ENCODE peak calls at places on chromosomes 3 and 15, in eight cellular contexts. O is tibial nerve; H is stimulated activated CD8-positive, alpha-beta memory T cell treated with anti-CD3 and anti-CD28 coated beads, Interleukin-2, amount 100 ng/mL, for 48 hours; Y is kidney tubule cell; Z is AG04450; Q is cardiac fibroblast; K is nucleus accumbens; C is PC-9. R is an unnamed sample.

GRCh38 chr3:102053375-102053989 is 204.2 kb downstream of the NFKBIZ start:
- DNase-seq in O (no peak), H (no peak), Y (peak; percentile 88), Z (peak; percentile 13), Q (peak; percentile 30), K (no peak), C (peak; percentile 87), R (no peak)

GRCh38 chr3:134028486-134029255 is 1.1 kb downstream of the SLCO2A1 start:
- DNase-seq in O (no peak), H (no peak), Y (peak; percentile 23), Z (no peak), Q (no peak), K (no peak), C (no peak), R (no peak)

GRCh38 chr3:140292684-140293083 is 357.7 kb downstream of the CLSTN2 start:
- DNase-seq in O (peak; percentile 43), H (no peak), Y (peak; percentile 94), Z (no peak), Q (peak; percentile 46), K (no peak), C (no peak), R (no peak)

GRCh38 chr3:13703071-13703470 is 154.1 kb downstream of the FBLN2 start:
- DNase-seq in O (no peak), H (no peak), Y (no peak), Z (no peak), Q (no peak), K (no peak), C (no peak), R (no peak)

GRCh38 chr3:40717471-40717870 is 192.7 kb downstream of the ZNF621 start:
- DNase-seq in O (no peak), H (no peak), Y (no peak), Z (no peak), Q (no peak), K (no peak), C (no peak), R (no peak)

GRCh38 chr15:43187544-43188155 is 2.4 kb downstream of the CCNDBP1 start:
- DNase-seq in O (no peak), H (no peak), Y (peak; percentile 64), Z (peak; percentile 34), Q (peak; percentile 79), K (no peak), C (peak; percentile 52), R (peak; percentile 59)

GRCh38 chr3:128011140-128011539 is 41.1 kb upstream of the SEC61A1 start:
- DNase-seq in O (no peak), H (peak; percentile 8), Y (peak; percentile 78), Z (no peak), Q (peak; percentile 26), K (no peak), C (peak; percentile 56), R (peak; percentile 46)

GRCh38 chr15:96783746-96784145 is 453.2 kb downstream of the NR2F2 start:
- DNase-seq in O (no peak), H (no peak), Y (no peak), Z (no peak), Q (no peak), K (no peak), C (no peak), R (no peak)

GRCh38 chr3:90035643-90036042 is 928.2 kb downstream of the EPHA3 start:
- DNase-seq in O (no peak), H (no peak), Y (peak; percentile 13), Z (no peak), Q (peak; percentile 5), K (no peak), C (no peak), R (no peak)

GRCh38 chr3:85821130-85821756 is 862.5 kb downstream of the CADM2 start:
- DNase-seq in O (no peak), H (no peak), Y (peak; percentile 41), Z (no peak), Q (no peak), K (no peak), C (no peak), R (peak; percentile 21)

GRCh38 chr3:119619094-119619493 is 21.4 kb downstream of the PLA1A start:
- DNase-seq in O (no peak), H (no peak), Y (no peak), Z (no peak), Q (no peak), K (no peak), C (peak; percentile 56), R (no peak)

GRCh38 chr15:88684345-88684744 is 45.5 kb downstream of the ISG20 start:
- DNase-seq in O (no peak), H (no peak), Y (no peak), Z (no peak), Q (no peak), K (no peak), C (no peak), R (no peak)

GRCh38 chr3:152780553-152780952 is 54.4 kb upstream of the P2RY1 start:
- DNase-seq in O (no peak), H (no peak), Y (peak; percentile 14), Z (no peak), Q (no peak), K (no peak), C (no peak), R (no peak)

GRCh38 chr15:60972301-60972700 is 256.8 kb downstream of the RORA start:
- DNase-seq in O (no peak), H (no peak), Y (peak; percentile 71), Z (peak; percentile 92), Q (peak; percentile 55), K (no peak), C (no peak), R (no peak)

GRCh38 chr3:120745466-120745865 is 2.9 kb downstream of the GTF2E1 start:
- DNase-seq in O (no peak), H (no peak), Y (no peak), Z (no peak), Q (no peak), K (no peak), C (no peak), R (no peak)

GRCh38 chr3:36729204-36730056 is 34.9 kb downstream of the DCLK3 start:
- DNase-seq in O (no peak), H (no peak), Y (peak; percentile 56), Z (peak; percentile 23), Q (peak; percentile 79), K (no peak), C (peak; percentile 44), R (peak; percentile 57)

GRCh38 chr3:13301295-13301987 is 118.7 kb downstream of the NUP210 start:
- DNase-seq in O (no peak), H (no peak), Y (peak; percentile 50), Z (peak; percentile 30), Q (peak; percentile 55), K (no peak), C (peak; percentile 60), R (no peak)

GRCh38 chr3:16072420-16073110 is 101.9 kb upstream of the GALNT15 start:
- DNase-seq in O (no peak), H (no peak), Y (no peak), Z (no peak), Q (no peak), K (no peak), C (no peak), R (no peak)

GRCh38 chr3:185253645-185254410 is at the start of gene EHHADH:
- DNase-seq in O (peak; percentile 39), H (peak; percentile 50), Y (peak; percentile 80), Z (no peak), Q (peak; percentile 76), K (no peak), C (peak; percentile 52), R (no peak)

GRCh38 chr15:45790325-45790943 is 155.6 kb downstream of the SQOR start:
- DNase-seq in O (no peak), H (no peak), Y (peak; percentile 28), Z (no peak), Q (peak; percentile 36), K (no peak), C (no peak), R (peak; percentile 13)

GRCh38 chr3:143171141-143171651 is 51.6 kb downstream of the CHST2 start:
- DNase-seq in O (no peak), H (no peak), Y (no peak), Z (peak; percentile 32), Q (peak; percentile 75), K (no peak), C (no peak), R (no peak)

GRCh38 chr3:73448761-73449290 is 175.9 kb downstream of the PDZRN3 start:
- DNase-seq in O (no peak), H (no peak), Y (peak; percentile 45), Z (no peak), Q (no peak), K (no peak), C (no peak), R (no peak)

GRCh38 chr3:128323206-128324081 is 143.2 kb downstream of the DNAJB8 start:
- DNase-seq in O (no peak), H (no peak), Y (no peak), Z (no peak), Q (no peak), K (no peak), C (no peak), R (peak; percentile 80)

GRCh38 chr3:190012314-190012782 is 108.3 kb downstream of the P3H2 start:
- DNase-seq in O (no peak), H (no peak), Y (peak; percentile 91), Z (no peak), Q (peak; percentile 28), K (no peak), C (peak; percentile 91), R (peak; percentile 74)

GRCh38 chr3:195066441-195066841 is 204.5 kb downstream of the XXYLT1 start:
- DNase-seq in O (no peak), H (no peak), Y (no peak), Z (no peak), Q (no peak), K (no peak), C (no peak), R (no peak)

GRCh38 chr15:67784057-67784781 is 41.1 kb upstream of the SKOR1 start:
- DNase-seq in O (no peak), H (no peak), Y (no peak), Z (no peak), Q (no peak), K (no peak), C (no peak), R (no peak)

GRCh38 chr15:38367476-38367875 is 86.5 kb upstream of the FAM98B start:
- DNase-seq in O (no peak), H (no peak), Y (no peak), Z (no peak), Q (peak; percentile 22), K (no peak), C (no peak), R (no peak)

GRCh38 chr3:114680299-114680698 is 386.5 kb downstream of the TIGIT start:
- DNase-seq in O (no peak), H (no peak), Y (no peak), Z (no peak), Q (no peak), K (no peak), C (no peak), R (no peak)

GRCh38 chr15:78928616-78929093 is 16.2 kb downstream of the CTSH start:
- DNase-seq in O (no peak), H (no peak), Y (no peak), Z (no peak), Q (no peak), K (no peak), C (no peak), R (no peak)

GRCh38 chr3:190073264-190073663 is 47.4 kb downstream of the P3H2 start:
- DNase-seq in O (no peak), H (no peak), Y (peak; percentile 90), Z (no peak), Q (peak; percentile 35), K (no peak), C (peak; percentile 17), R (no peak)

GRCh38 chr15:35514759-35515158 is 31.2 kb downstream of the DPH6 start:
- DNase-seq in O (no peak), H (no peak), Y (no peak), Z (no peak), Q (peak; percentile 41), K (no peak), C (no peak), R (no peak)

GRCh38 chr15:57395292-57395691 is 19.0 kb downstream of the CGNL1 start:
- DNase-seq in O (no peak), H (no peak), Y (peak; percentile 99), Z (no peak), Q (peak; percentile 68), K (no peak), C (no peak), R (no peak)

GRCh38 chr3:169940486-169941181 is 26.0 kb upstream of the SEC62 start:
- DNase-seq in O (no peak), H (no peak), Y (peak; percentile 9), Z (no peak), Q (no peak), K (no peak), C (no peak), R (no peak)

GRCh38 chr15:71526061-71526460 is 284.3 kb upstream of the NR2E3 start:
- DNase-seq in O (no peak), H (no peak), Y (peak; percentile 65), Z (peak; percentile 7), Q (peak; percentile 27), K (no peak), C (no peak), R (no peak)